ENCODE peak calls at places on chromosomes 2 and 18, in ten cellular contexts. D, E, Q, K, G, H, B, A, L and U are unnamed samples.

GRCh38 chr18:59093668-59094067 is 46.0 kb upstream of the SEC11C start:
- DNase-seq in L (no peak), H (no peak), E (no peak), A (no peak), K (no peak), G (no peak), D (no peak), Q (no peak), B (no peak), U (no peak)

GRCh38 chr2:118815731-118816130 is 31.7 kb downstream of the EN1 start:
- DNase-seq in K (no peak), E (no peak), Q (no peak), A (no peak), H (no peak), G (no peak), L (no peak), B (no peak), D (no peak), U (no peak)

GRCh38 chr18:13464432-13465125 is 246.0 kb downstream of the LDLRAD4 start:
- DNase-seq in K (peak), Q (no peak), H (peak), E (peak), D (no peak), B (peak), A (peak), G (peak), L (no peak), U (no peak)

GRCh38 chr2:238864207-238865014 is 16.5 kb downstream of the TWIST2 start:
- DNase-seq in E (peak), D (peak), H (no peak), G (no peak), K (peak), Q (no peak), L (peak), B (peak), A (no peak), U (peak)

GRCh38 chr2:209771474-209772292 is at the start of gene UNC80:
- DNase-seq in B (peak), H (peak), D (peak), E (peak), Q (peak), G (no peak), K (peak), A (no peak), L (peak), U (peak)

GRCh38 chr18:76504749-76505148 is 9.7 kb upstream of the ZNF516 start:
- DNase-seq in L (no peak), Q (no peak), A (no peak), D (no peak), G (no peak), K (no peak), B (no peak), H (no peak), E (no peak), U (no peak)

GRCh38 chr18:46423226-46423805 is 233.7 kb downstream of the LOXHD1 start:
- DNase-seq in E (no peak), K (peak), H (no peak), G (no peak), L (no peak), B (no peak), Q (no peak), A (no peak), D (no peak), U (no peak)

GRCh38 chr18:10519366-10519765 is 6.5 kb upstream of the NAPG start:
- DNase-seq in D (no peak), K (no peak), B (no peak), A (no peak), G (no peak), E (no peak), L (no peak), H (no peak), Q (no peak), U (no peak)

GRCh38 chr2:82524826-82525225 is 1934.3 kb downstream of the SUCLG1 start:
- DNase-seq in L (no peak), K (no peak), E (no peak), H (no peak), D (no peak), Q (no peak), G (no peak), A (no peak), B (no peak), U (no peak)

GRCh38 chr18:73975266-73975665 is 172.4 kb downstream of the FBXO15 start:
- DNase-seq in K (no peak), G (no peak), L (no peak), D (no peak), Q (no peak), B (no peak), H (no peak), E (no peak), A (peak), U (no peak)

GRCh38 chr2:207354466-207354865 is 175.3 kb upstream of the CREB1 start:
- DNase-seq in A (no peak), K (no peak), E (no peak), H (no peak), B (no peak), G (no peak), L (no peak), D (no peak), Q (no peak), U (no peak)

GRCh38 chr2:157901325-157901724 is 25.2 kb upstream of the ACVR1 start:
- DNase-seq in G (no peak), A (no peak), H (no peak), B (peak), K (no peak), E (no peak), L (no peak), D (no peak), Q (no peak), U (no peak)